ENCODE peak calls at places on chromosomes 12 and 14, in five cellular contexts. One of them, this sample, is unnamed.

GRCh38 chr12:12156116-12156515 is 85.4 kb downstream of the BCL2L14 start:
- DNase-seq in left ventricle myocardium inferior: no peak
- DNase-seq in choroid plexus epithelial cell: no peak
- DNase-seq in HFFc6: no peak
- DNase-seq in gastrocnemius medialis: no peak
- DNase-seq in this sample: no peak

GRCh38 chr12:101781834-101782543 is 42.7 kb upstream of the SYCP3 start:
- DNase-seq in choroid plexus epithelial cell: peak; percentile 70
- DNase-seq in gastrocnemius medialis: no peak
- DNase-seq in HFFc6: peak; percentile 43
- DNase-seq in left ventricle myocardium inferior: no peak
- DNase-seq in this sample: no peak

GRCh38 chr12:118061876-118062791 is 1.2 kb upstream of the WSB2 start:
- DNase-seq in left ventricle myocardium inferior: peak; percentile 29
- DNase-seq in choroid plexus epithelial cell: peak; percentile 48
- DNase-seq in gastrocnemius medialis: no peak
- DNase-seq in HFFc6: peak; percentile 55
- DNase-seq in this sample: peak; percentile 49

GRCh38 chr14:69013943-69014782 is 35.1 kb upstream of the ACTN1 start:
- DNase-seq in choroid plexus epithelial cell: peak; percentile 66
- DNase-seq in gastrocnemius medialis: no peak
- DNase-seq in left ventricle myocardium inferior: peak; percentile 62
- DNase-seq in HFFc6: no peak
- DNase-seq in this sample: no peak

GRCh38 chr14:65961004-65961403 is 525.2 kb upstream of the CCDC196 start:
- DNase-seq in left ventricle myocardium inferior: peak; percentile 20
- DNase-seq in gastrocnemius medialis: no peak
- DNase-seq in HFFc6: peak; percentile 6
- DNase-seq in choroid plexus epithelial cell: peak; percentile 60
- DNase-seq in this sample: peak; percentile 57

GRCh38 chr12:43267782-43268181 is 284.2 kb downstream of the ADAMTS20 start:
- DNase-seq in gastrocnemius medialis: no peak
- DNase-seq in left ventricle myocardium inferior: no peak
- DNase-seq in choroid plexus epithelial cell: no peak
- DNase-seq in HFFc6: no peak
- DNase-seq in this sample: no peak

GRCh38 chr12:28575593-28576205 is 385.4 kb downstream of the CCDC91 start:
- DNase-seq in HFFc6: no peak
- DNase-seq in gastrocnemius medialis: no peak
- DNase-seq in choroid plexus epithelial cell: no peak
- DNase-seq in left ventricle myocardium inferior: no peak
- DNase-seq in this sample: no peak

GRCh38 chr12:48986720-48987291 is 8.7 kb downstream of the WNT1 start:
- DNase-seq in left ventricle myocardium inferior: no peak
- DNase-seq in HFFc6: no peak
- DNase-seq in gastrocnemius medialis: no peak
- DNase-seq in choroid plexus epithelial cell: no peak
- DNase-seq in this sample: no peak

GRCh38 chr12:28242888-28243633 is 52.8 kb downstream of the CCDC91 start:
- DNase-seq in left ventricle myocardium inferior: no peak
- DNase-seq in HFFc6: no peak
- DNase-seq in gastrocnemius medialis: no peak
- DNase-seq in choroid plexus epithelial cell: no peak
- DNase-seq in this sample: no peak

GRCh38 chr14:70753518-70753953 is 55.8 kb downstream of the MAP3K9 start:
- DNase-seq in choroid plexus epithelial cell: no peak
- DNase-seq in HFFc6: no peak
- DNase-seq in gastrocnemius medialis: no peak
- DNase-seq in left ventricle myocardium inferior: no peak
- DNase-seq in this sample: no peak

GRCh38 chr14:53399057-53399456 is 245.9 kb upstream of the DDHD1 start:
- DNase-seq in choroid plexus epithelial cell: peak; percentile 82
- DNase-seq in gastrocnemius medialis: no peak
- DNase-seq in left ventricle myocardium inferior: no peak
- DNase-seq in HFFc6: peak; percentile 54
- DNase-seq in this sample: no peak

GRCh38 chr14:83006071-83006670 is 1472.5 kb upstream of the SEL1L start:
- DNase-seq in left ventricle myocardium inferior: no peak
- DNase-seq in gastrocnemius medialis: no peak
- DNase-seq in choroid plexus epithelial cell: no peak
- DNase-seq in HFFc6: no peak
- DNase-seq in this sample: no peak

GRCh38 chr12:75833268-75833667 is 198.3 kb downstream of the PHLDA1 start:
- DNase-seq in gastrocnemius medialis: no peak
- DNase-seq in choroid plexus epithelial cell: no peak
- DNase-seq in left ventricle myocardium inferior: no peak
- DNase-seq in HFFc6: no peak
- DNase-seq in this sample: no peak

GRCh38 chr14:102949801-102950451 is 27.5 kb downstream of the AMN start:
- DNase-seq in left ventricle myocardium inferior: peak; percentile 60
- DNase-seq in HFFc6: no peak
- DNase-seq in choroid plexus epithelial cell: no peak
- DNase-seq in gastrocnemius medialis: no peak
- DNase-seq in this sample: no peak

GRCh38 chr14:95943699-95944098 is 67.1 kb downstream of the TUNAR start:
- DNase-seq in left ventricle myocardium inferior: no peak
- DNase-seq in choroid plexus epithelial cell: no peak
- DNase-seq in gastrocnemius medialis: no peak
- DNase-seq in HFFc6: no peak
- DNase-seq in this sample: no peak

GRCh38 chr14:99968156-99968920 is 96.9 kb upstream of the EVL start:
- DNase-seq in choroid plexus epithelial cell: peak; percentile 72
- DNase-seq in HFFc6: peak; percentile 75
- DNase-seq in gastrocnemius medialis: no peak
- DNase-seq in left ventricle myocardium inferior: no peak
- DNase-seq in this sample: no peak

GRCh38 chr12:1457901-1458300 is 136.5 kb downstream of the FBXL14 start:
- DNase-seq in HFFc6: peak; percentile 95
- DNase-seq in gastrocnemius medialis: no peak
- DNase-seq in choroid plexus epithelial cell: peak; percentile 65
- DNase-seq in left ventricle myocardium inferior: no peak
- DNase-seq in this sample: no peak

GRCh38 chr14:75497191-75497590 is 25.1 kb upstream of the BATF start:
- DNase-seq in gastrocnemius medialis: no peak
- DNase-seq in choroid plexus epithelial cell: no peak
- DNase-seq in HFFc6: no peak
- DNase-seq in left ventricle myocardium inferior: no peak
- DNase-seq in this sample: peak; percentile 62

GRCh38 chr12:49671051-49671765 is 36.0 kb downstream of the FMNL3 start:
- DNase-seq in choroid plexus epithelial cell: no peak
- DNase-seq in gastrocnemius medialis: no peak
- DNase-seq in left ventricle myocardium inferior: no peak
- DNase-seq in HFFc6: no peak
- DNase-seq in this sample: no peak

GRCh38 chr12:6267007-6267721 is 43.3 kb upstream of the PLEKHG6 start:
- DNase-seq in HFFc6: no peak
- DNase-seq in left ventricle myocardium inferior: no peak
- DNase-seq in gastrocnemius medialis: no peak
- DNase-seq in choroid plexus epithelial cell: no peak
- DNase-seq in this sample: peak; percentile 65

GRCh38 chr12:49578471-49579112 is 10.7 kb upstream of the MCRS1 start:
- DNase-seq in gastrocnemius medialis: no peak
- DNase-seq in left ventricle myocardium inferior: no peak
- DNase-seq in choroid plexus epithelial cell: no peak
- DNase-seq in HFFc6: no peak
- DNase-seq in this sample: no peak

GRCh38 chr12:19967486-19967885 is 400.9 kb upstream of the PDE3A start:
- DNase-seq in gastrocnemius medialis: no peak
- DNase-seq in left ventricle myocardium inferior: no peak
- DNase-seq in choroid plexus epithelial cell: peak; percentile 99
- DNase-seq in HFFc6: peak; percentile 42
- DNase-seq in this sample: no peak

GRCh38 chr12:19261773-19262172 is 132.2 kb downstream of the PLEKHA5 start:
- DNase-seq in choroid plexus epithelial cell: no peak
- DNase-seq in HFFc6: no peak
- DNase-seq in left ventricle myocardium inferior: no peak
- DNase-seq in gastrocnemius medialis: no peak
- DNase-seq in this sample: no peak

GRCh38 chr14:93977790-93978581 is 1.6 kb upstream of the ASB2 start:
- DNase-seq in HFFc6: no peak
- DNase-seq in gastrocnemius medialis: no peak
- DNase-seq in left ventricle myocardium inferior: no peak
- DNase-seq in choroid plexus epithelial cell: no peak
- DNase-seq in this sample: no peak

GRCh38 chr14:23513466-23514008 is 38.0 kb downstream of the ZFHX2 start:
- DNase-seq in HFFc6: no peak
- DNase-seq in left ventricle myocardium inferior: no peak
- DNase-seq in choroid plexus epithelial cell: no peak
- DNase-seq in gastrocnemius medialis: no peak
- DNase-seq in this sample: no peak

GRCh38 chr12:110702081-110702480 is 13.2 kb upstream of the HVCN1 start:
- DNase-seq in HFFc6: no peak
- DNase-seq in gastrocnemius medialis: no peak
- DNase-seq in choroid plexus epithelial cell: no peak
- DNase-seq in left ventricle myocardium inferior: no peak
- DNase-seq in this sample: no peak

GRCh38 chr12:110705309-110705708 is 16.4 kb upstream of the HVCN1 start:
- DNase-seq in HFFc6: no peak
- DNase-seq in choroid plexus epithelial cell: no peak
- DNase-seq in left ventricle myocardium inferior: no peak
- DNase-seq in gastrocnemius medialis: no peak
- DNase-seq in this sample: no peak

GRCh38 chr12:110708917-110709316 is 20.0 kb upstream of the HVCN1 start:
- DNase-seq in HFFc6: no peak
- DNase-seq in left ventricle myocardium inferior: no peak
- DNase-seq in gastrocnemius medialis: no peak
- DNase-seq in choroid plexus epithelial cell: no peak
- DNase-seq in this sample: no peak

GRCh38 chr12:110704231-110704630 is 15.3 kb upstream of the HVCN1 start:
- DNase-seq in HFFc6: no peak
- DNase-seq in gastrocnemius medialis: no peak
- DNase-seq in left ventricle myocardium inferior: no peak
- DNase-seq in choroid plexus epithelial cell: no peak
- DNase-seq in this sample: no peak

DNA sequence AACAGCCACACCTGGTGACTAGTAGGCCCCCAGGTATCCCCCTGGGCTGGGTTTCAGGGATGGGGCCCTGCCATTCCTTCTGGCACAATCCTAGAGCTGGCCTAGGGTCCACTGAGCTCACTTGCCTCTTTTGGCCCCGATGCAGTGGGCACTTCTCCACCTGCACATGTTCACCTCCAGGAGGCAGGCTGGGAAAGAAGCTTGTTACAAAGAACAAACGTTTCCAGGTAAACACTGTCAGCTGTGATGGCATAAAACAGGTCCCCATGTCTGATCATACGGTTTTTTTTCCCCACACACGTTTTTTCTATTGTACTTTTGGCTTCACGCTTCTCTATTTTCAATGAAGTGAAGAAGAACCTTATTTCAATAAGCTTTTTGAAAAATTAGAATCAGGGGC is 15.8 kb upstream of the HVCN1 start:
- DNase-seq in gastrocnemius medialis: no peak
- DNase-seq in choroid plexus epithelial cell: no peak
- DNase-seq in HFFc6: no peak
- DNase-seq in left ventricle myocardium inferior: no peak
- DNase-seq in this sample: no peak
- TF ChIP-seq CTCF in gastrocnemius medialis: no peak
- TF ChIP-seq CTCF in choroid plexus epithelial cell: peak; percentile 49
- TF ChIP-seq CTCF in HFFc6: peak; percentile 27
- TF ChIP-seq CTCF in left ventricle myocardium inferior: no peak
- TF ChIP-seq CTCF in this sample: peak; percentile 52

GRCh38 chr12:52363111-52363679 is 4.1 kb downstream of the KRT85 start:
- DNase-seq in choroid plexus epithelial cell: no peak
- DNase-seq in gastrocnemius medialis: no peak
- DNase-seq in HFFc6: no peak
- DNase-seq in left ventricle myocardium inferior: no peak
- DNase-seq in this sample: no peak

GRCh38 chr12:52362118-52362726 is 5.1 kb downstream of the KRT85 start:
- DNase-seq in gastrocnemius medialis: no peak
- DNase-seq in choroid plexus epithelial cell: no peak
- DNase-seq in left ventricle myocardium inferior: no peak
- DNase-seq in HFFc6: no peak
- DNase-seq in this sample: no peak

GRCh38 chr12:52366738-52367485 is at the start of gene KRT85:
- DNase-seq in gastrocnemius medialis: no peak
- DNase-seq in left ventricle myocardium inferior: no peak
- DNase-seq in HFFc6: no peak
- DNase-seq in choroid plexus epithelial cell: no peak
- DNase-seq in this sample: no peak

GRCh38 chr12:52364061-52364460 is 3.2 kb downstream of the KRT85 start:
- DNase-seq in HFFc6: no peak
- DNase-seq in choroid plexus epithelial cell: no peak
- DNase-seq in gastrocnemius medialis: no peak
- DNase-seq in left ventricle myocardium inferior: no peak
- DNase-seq in this sample: no peak

GRCh38 chr12:52364901-52365489 is 2.3 kb downstream of the KRT85 start:
- DNase-seq in left ventricle myocardium inferior: no peak
- DNase-seq in gastrocnemius medialis: no peak
- DNase-seq in choroid plexus epithelial cell: no peak
- DNase-seq in HFFc6: no peak
- DNase-seq in this sample: no peak
- TF ChIP-seq CTCF in left ventricle myocardium inferior: no peak
- TF ChIP-seq CTCF in gastrocnemius medialis: no peak
- TF ChIP-seq CTCF in choroid plexus epithelial cell: no peak
- TF ChIP-seq CTCF in HFFc6: no peak
- TF ChIP-seq CTCF in this sample: no peak

DNA sequence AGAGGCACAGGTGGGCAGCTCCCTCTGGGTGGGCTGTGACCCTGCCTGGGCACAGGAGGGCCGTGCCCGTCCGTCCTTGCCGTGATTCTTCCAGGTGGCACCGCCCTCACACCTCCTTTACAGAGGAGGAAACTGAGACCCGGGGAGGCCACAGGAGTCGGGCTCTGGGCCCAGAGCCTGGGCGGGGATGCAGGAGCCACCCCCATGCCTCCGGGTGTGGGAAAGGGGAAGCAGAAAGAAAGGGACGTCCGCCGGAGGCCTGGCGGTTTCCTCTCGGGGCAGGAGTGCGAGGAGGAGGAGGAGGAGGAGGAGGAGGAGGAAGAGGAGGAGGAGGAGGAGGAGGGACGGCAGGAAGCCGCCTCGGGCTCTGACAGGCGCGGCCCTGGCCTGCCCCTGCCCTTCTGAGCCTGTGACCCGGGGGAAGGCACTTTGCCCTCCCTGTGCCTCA is 23.0 kb downstream of the SH2B3 start:
- DNase-seq in left ventricle myocardium inferior: peak; percentile 76
- DNase-seq in choroid plexus epithelial cell: no peak
- DNase-seq in HFFc6: no peak
- DNase-seq in gastrocnemius medialis: no peak
- DNase-seq in this sample: no peak
- TF ChIP-seq CTCF in left ventricle myocardium inferior: no peak
- TF ChIP-seq CTCF in choroid plexus epithelial cell: no peak
- TF ChIP-seq CTCF in HFFc6: no peak
- TF ChIP-seq CTCF in gastrocnemius medialis: no peak
- TF ChIP-seq CTCF in this sample: no peak

DNA sequence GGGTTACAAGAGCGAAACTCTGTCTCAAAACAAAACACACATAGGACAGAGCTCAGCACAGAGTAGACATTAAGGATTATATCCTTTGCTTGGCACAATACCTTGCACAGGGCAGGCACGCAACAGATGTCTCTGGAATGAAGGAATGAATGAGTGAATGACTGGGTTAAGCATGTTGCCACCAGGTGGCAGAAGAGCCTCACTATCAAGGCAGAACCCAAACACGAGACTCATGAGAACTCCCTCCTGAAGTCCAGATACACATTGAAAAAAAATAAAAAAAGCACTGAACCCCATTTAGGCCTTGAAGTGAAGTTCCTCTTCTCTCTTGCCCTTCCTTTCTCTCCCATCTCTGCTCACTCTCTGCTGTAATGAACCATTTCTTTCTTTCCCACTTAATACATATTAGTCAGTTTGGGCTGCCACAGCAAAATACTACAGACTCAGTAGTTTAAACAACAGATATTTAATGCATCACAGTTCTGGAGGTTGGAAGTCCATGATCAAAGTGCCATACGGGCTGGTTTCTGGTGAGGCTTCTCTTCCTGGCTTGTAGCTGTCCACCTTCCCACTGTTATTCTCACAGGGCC is 26.6 kb upstream of the LTA4H start:
- DNase-seq in left ventricle myocardium inferior: peak; percentile 61
- DNase-seq in choroid plexus epithelial cell: peak; percentile 94
- DNase-seq in gastrocnemius medialis: peak; percentile 32
- DNase-seq in HFFc6: peak; percentile 79
- DNase-seq in this sample: peak; percentile 79
- TF ChIP-seq CTCF in left ventricle myocardium inferior: peak; percentile 89
- TF ChIP-seq CTCF in choroid plexus epithelial cell: peak; percentile 92
- TF ChIP-seq CTCF in gastrocnemius medialis: peak; percentile 75
- TF ChIP-seq CTCF in HFFc6: peak; percentile 93
- TF ChIP-seq CTCF in this sample: peak; percentile 75